ENCODE peak calls at places on chromosomes 2 and 18, in eight cellular contexts. Z, S, I, E, R, W, M and P are unnamed samples.
A peak's percentile ranks its signal among the peaks of the same experiment; 100 is the strongest.

GRCh38 chr18:22176622-22177495 is 7.5 kb downstream of the GATA6 start:
- DNase-seq in S (peak; percentile 60), E (no peak), Z (no peak), M (no peak), W (no peak), I (peak; percentile 62), R (no peak), P (no peak)

GRCh38 chr2:1731512-1731962 is 12.8 kb downstream of the PXDN start:
- DNase-seq in R (no peak), M (peak; percentile 13), S (peak; percentile 28), W (no peak), E (no peak), Z (no peak), I (no peak), P (no peak)

GRCh38 chr2:137952586-137953129 is 11.6 kb upstream of the HNMT start:
- DNase-seq in R (no peak), M (no peak), S (no peak), I (no peak), E (no peak), W (no peak), Z (no peak), P (no peak)

GRCh38 chr2:210046851-210047486 is 44.5 kb downstream of the RPE start:
- DNase-seq in S (no peak), E (no peak), R (no peak), M (no peak), I (no peak), W (no peak), Z (no peak), P (no peak)

GRCh38 chr2:49901202-49901865 is 747.0 kb upstream of the FSHR start:
- DNase-seq in S (no peak), I (no peak), W (no peak), M (no peak), R (no peak), E (no peak), Z (no peak), P (no peak)

GRCh38 chr18:7941533-7941932 is 374.4 kb downstream of the PTPRM start:
- DNase-seq in S (peak; percentile 65), Z (no peak), E (no peak), R (no peak), W (no peak), I (no peak), M (peak; percentile 49), P (no peak)

GRCh38 chr2:205995260-205995659 is 90.7 kb downstream of the INO80D start:
- DNase-seq in R (no peak), E (no peak), M (no peak), S (no peak), I (no peak), Z (no peak), W (no peak), P (no peak)

GRCh38 chr18:35581555-35582309 is at the start of gene GALNT1:
- DNase-seq in Z (no peak), E (peak; percentile 6), W (no peak), M (peak; percentile 9), R (peak; percentile 72), I (peak; percentile 26), S (peak; percentile 54), P (peak; percentile 84)

GRCh38 chr2:70084973-70085710 is 2.1 kb upstream of the PCBP1 start:
- DNase-seq in S (no peak), Z (no peak), R (no peak), M (no peak), E (peak; percentile 71), W (no peak), I (no peak), P (peak; percentile 57)

GRCh38 chr2:36356990-36357505 is 1.5 kb downstream of the CRIM1 start:
- DNase-seq in E (no peak), M (peak; percentile 50), R (no peak), S (no peak), Z (no peak), W (no peak), I (no peak), P (peak; percentile 52)

GRCh38 chr2:180730976-180731375 is 249.4 kb upstream of the UBE2E3 start:
- DNase-seq in I (peak; percentile 36), W (no peak), R (no peak), E (no peak), S (no peak), M (no peak), Z (no peak), P (no peak)

GRCh38 chr2:207983654-207984053 is 41.7 kb downstream of the PLEKHM3 start:
- DNase-seq in I (no peak), M (no peak), E (no peak), Z (no peak), R (no peak), W (no peak), S (no peak), P (peak; percentile 27)

GRCh38 chr2:226012116-226012515 is 612.6 kb downstream of the NYAP2 start:
- DNase-seq in I (no peak), W (no peak), M (no peak), S (no peak), R (no peak), E (no peak), Z (no peak), P (no peak)

GRCh38 chr2:127455566-127456493 is 37.6 kb downstream of the PROC start:
- DNase-seq in S (no peak), R (no peak), Z (no peak), I (no peak), W (no peak), M (no peak), E (no peak), P (no peak)

GRCh38 chr2:58497189-58497588 is 256.1 kb upstream of the FANCL start:
- DNase-seq in Z (no peak), I (no peak), W (no peak), R (no peak), E (no peak), M (no peak), S (no peak), P (no peak)

GRCh38 chr2:107001964-107002696 is 116.2 kb upstream of the ST6GAL2 start:
- DNase-seq in S (no peak), I (no peak), E (no peak), M (no peak), Z (peak; percentile 69), R (no peak), W (no peak), P (no peak)

GRCh38 chr2:105604938-105605337 is 139.8 kb upstream of the NCK2 start:
- DNase-seq in W (no peak), M (peak; percentile 45), E (no peak), S (no peak), Z (no peak), I (peak; percentile 88), R (no peak), P (no peak)

GRCh38 chr2:234964631-234965461 is 13.0 kb downstream of the SH3BP4 start:
- DNase-seq in I (no peak), Z (no peak), E (no peak), S (no peak), W (no peak), M (no peak), R (peak; percentile 50), P (no peak)

GRCh38 chr2:44429034-44429433 is 67.3 kb downstream of the CAMKMT start:
- DNase-seq in M (no peak), R (no peak), W (no peak), E (no peak), S (no peak), I (no peak), Z (no peak), P (no peak)

GRCh38 chr2:44433841-44434240 is 72.1 kb downstream of the CAMKMT start:
- DNase-seq in R (no peak), M (no peak), Z (no peak), I (no peak), E (no peak), S (no peak), W (no peak), P (no peak)

GRCh38 chr2:44430340-44430739 is 68.6 kb downstream of the CAMKMT start:
- DNase-seq in Z (no peak), S (no peak), W (no peak), E (no peak), R (no peak), I (no peak), M (no peak), P (no peak)
- TF ChIP-seq CTCF in Z (no peak), S (no peak), W (no peak), E (no peak), R (no peak), I (no peak), M (no peak), P (no peak)

DNA sequence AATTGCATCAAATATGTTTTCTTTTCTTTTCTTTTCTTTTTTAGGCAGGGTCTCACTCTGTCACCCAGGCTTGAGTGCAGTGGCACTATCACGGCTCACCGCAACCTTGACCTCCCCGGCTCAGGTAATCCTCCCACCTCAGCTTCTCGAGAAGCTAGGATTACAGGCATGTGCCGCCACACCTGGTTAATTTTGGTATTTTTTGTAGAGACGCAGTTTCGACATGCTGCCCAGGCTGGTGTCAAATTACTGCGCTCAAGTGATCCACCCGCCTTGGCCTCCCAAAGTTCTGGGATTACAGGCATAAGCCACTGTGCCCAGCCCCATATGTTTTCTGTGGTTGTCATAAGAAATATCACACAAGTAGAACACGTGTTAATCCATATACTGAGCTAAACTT is 14.7 kb downstream of the ENOSF1 start:
- DNase-seq in M (no peak), I (no peak), R (no peak), S (no peak), E (no peak), W (peak; percentile 31), Z (no peak), P (no peak)
- TF ChIP-seq CTCF in M (no peak), I (no peak), R (no peak), S (no peak), E (no peak), W (no peak), Z (no peak), P (no peak)

DNA sequence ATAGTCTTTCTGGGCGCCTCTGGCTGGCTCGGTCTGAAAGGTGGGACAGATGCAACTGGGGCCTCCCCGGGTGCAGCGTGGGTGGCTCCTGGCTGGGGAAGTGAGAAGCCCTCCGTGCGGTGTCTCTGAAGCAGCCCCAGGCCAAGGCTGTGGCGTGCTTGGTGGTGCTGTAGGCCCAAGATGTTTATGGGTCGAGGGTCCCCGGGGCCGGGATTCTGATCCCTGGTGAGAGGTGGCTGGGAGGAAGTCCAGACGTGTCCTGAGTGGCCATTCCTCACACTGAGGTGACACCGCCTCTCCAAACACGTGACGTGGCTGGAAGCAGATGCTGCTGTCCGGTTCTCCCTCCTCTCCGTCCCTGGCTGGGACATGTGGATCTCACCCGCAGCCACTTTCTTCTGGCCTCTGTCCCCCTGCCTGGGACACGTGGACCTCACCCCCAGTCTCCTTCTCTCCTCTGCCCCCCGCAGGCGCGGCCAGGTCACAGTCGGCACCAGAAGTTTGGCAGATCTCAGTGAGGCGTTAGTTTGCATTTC is 12.6 kb downstream of the RTP5 start:
- DNase-seq in R (peak; percentile 90), W (no peak), I (no peak), M (peak; percentile 46), E (no peak), Z (no peak), S (no peak), P (peak; percentile 89)
- TF ChIP-seq CTCF in R (no peak), W (no peak), I (no peak), M (no peak), E (peak; percentile 28), Z (no peak), S (no peak), P (peak; percentile 12)

DNA sequence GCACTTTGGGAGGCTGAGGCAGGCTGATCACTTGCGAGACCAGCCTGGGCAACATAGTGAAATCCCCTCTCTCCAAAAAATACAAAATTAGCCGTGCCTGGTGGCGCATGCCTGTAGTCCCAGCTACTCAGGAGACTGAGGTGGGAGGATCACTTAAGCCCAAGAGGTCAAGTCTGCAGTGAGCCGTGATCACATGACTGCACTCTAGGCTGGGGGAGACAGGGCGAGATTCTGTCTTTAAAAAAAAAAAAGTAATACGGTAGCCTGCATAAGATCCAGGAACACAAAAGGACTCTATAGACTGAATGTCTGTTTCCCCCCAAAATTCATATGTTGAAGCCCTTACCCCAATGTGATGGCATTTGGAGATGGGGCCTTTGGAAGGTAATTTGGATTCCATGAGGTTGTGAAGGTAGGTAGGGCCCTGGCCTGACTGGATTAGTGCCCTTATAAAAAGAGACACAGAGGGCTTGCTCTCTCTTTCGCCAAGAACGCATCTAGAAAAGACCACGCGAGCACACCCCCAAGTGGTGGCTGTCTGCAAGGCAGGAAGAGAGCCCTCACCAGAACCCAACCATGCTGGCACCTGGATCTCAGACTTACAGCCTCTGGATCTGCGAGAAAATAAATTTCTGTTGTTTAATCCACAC is 17.0 kb downstream of the MBOAT2 start:
- DNase-seq in S (no peak), W (no peak), R (no peak), M (no peak), Z (no peak), I (no peak), E (no peak), P (no peak)
- TF ChIP-seq CTCF in S (peak; percentile 20), W (peak; percentile 63), R (no peak), M (no peak), Z (peak; percentile 65), I (peak; percentile 22), E (no peak), P (no peak)